ENCODE peak calls at places on chromosomes 13 and 19, in six cellular contexts. One of them, this sample, is unnamed.

GRCh38 chr19:50460161-50460765 is 16.0 kb upstream of the EMC10 start:
- DNase-seq in PC-3: peak
- DNase-seq in SK-N-SH: no peak
- DNase-seq in OCI-LY7: peak
- DNase-seq in GM23338: peak
- DNase-seq in neural progenitor cell: no peak
- DNase-seq in this sample: no peak

GRCh38 chr13:93466502-93467036 is 240.0 kb downstream of the GPC6 start:
- DNase-seq in PC-3: no peak
- DNase-seq in SK-N-SH: no peak
- DNase-seq in OCI-LY7: no peak
- DNase-seq in GM23338: no peak
- DNase-seq in neural progenitor cell: no peak
- DNase-seq in this sample: no peak

GRCh38 chr19:58261968-58262921 is 16.5 kb upstream of the ZNF8 start:
- DNase-seq in PC-3: peak
- DNase-seq in SK-N-SH: no peak
- DNase-seq in OCI-LY7: peak
- DNase-seq in GM23338: peak
- DNase-seq in neural progenitor cell: no peak
- DNase-seq in this sample: no peak

GRCh38 chr13:25137624-25137892 is 34.5 kb downstream of the AMER2 start:
- DNase-seq in PC-3: no peak
- DNase-seq in SK-N-SH: no peak
- DNase-seq in OCI-LY7: no peak
- DNase-seq in GM23338: no peak
- DNase-seq in neural progenitor cell: no peak
- DNase-seq in this sample: no peak

GRCh38 chr13:99062593-99062992 is 84.7 kb upstream of the DOCK9 start:
- DNase-seq in PC-3: peak
- DNase-seq in SK-N-SH: no peak
- DNase-seq in OCI-LY7: no peak
- DNase-seq in GM23338: no peak
- DNase-seq in neural progenitor cell: no peak
- DNase-seq in this sample: no peak

GRCh38 chr13:34942732-34943674 is 933 bp downstream of the NBEA start:
- DNase-seq in PC-3: peak
- DNase-seq in SK-N-SH: peak
- DNase-seq in OCI-LY7: peak
- DNase-seq in GM23338: peak
- DNase-seq in neural progenitor cell: peak
- DNase-seq in this sample: no peak

GRCh38 chr13:24153347-24153746 is 7.2 kb upstream of the SPATA13 start:
- DNase-seq in PC-3: no peak
- DNase-seq in SK-N-SH: no peak
- DNase-seq in OCI-LY7: no peak
- DNase-seq in GM23338: no peak
- DNase-seq in neural progenitor cell: no peak
- DNase-seq in this sample: no peak

GRCh38 chr13:93146584-93147292 is 79.9 kb upstream of the GPC6 start:
- DNase-seq in PC-3: peak
- DNase-seq in SK-N-SH: no peak
- DNase-seq in OCI-LY7: no peak
- DNase-seq in GM23338: no peak
- DNase-seq in neural progenitor cell: no peak
- DNase-seq in this sample: no peak

GRCh38 chr19:18883530-18884304 is 12.2 kb downstream of the CERS1 start:
- DNase-seq in PC-3: no peak
- DNase-seq in SK-N-SH: no peak
- DNase-seq in OCI-LY7: no peak
- DNase-seq in GM23338: no peak
- DNase-seq in neural progenitor cell: no peak
- DNase-seq in this sample: no peak

GRCh38 chr13:27054760-27055159 is 116.9 kb downstream of the USP12 start:
- DNase-seq in PC-3: no peak
- DNase-seq in SK-N-SH: no peak
- DNase-seq in OCI-LY7: no peak
- DNase-seq in GM23338: no peak
- DNase-seq in neural progenitor cell: no peak
- DNase-seq in this sample: no peak

GRCh38 chr13:27053235-27053884 is 118.3 kb downstream of the USP12 start:
- DNase-seq in PC-3: no peak
- DNase-seq in SK-N-SH: no peak
- DNase-seq in OCI-LY7: no peak
- DNase-seq in GM23338: no peak
- DNase-seq in neural progenitor cell: no peak
- DNase-seq in this sample: no peak

GRCh38 chr13:27055501-27055900 is 116.1 kb downstream of the USP12 start:
- DNase-seq in PC-3: no peak
- DNase-seq in SK-N-SH: no peak
- DNase-seq in OCI-LY7: no peak
- DNase-seq in GM23338: no peak
- DNase-seq in neural progenitor cell: no peak
- DNase-seq in this sample: no peak

GRCh38 chr13:27057817-27058216 is 113.8 kb downstream of the USP12 start:
- DNase-seq in PC-3: no peak
- DNase-seq in SK-N-SH: no peak
- DNase-seq in OCI-LY7: no peak
- DNase-seq in GM23338: no peak
- DNase-seq in neural progenitor cell: no peak
- DNase-seq in this sample: no peak

DNA sequence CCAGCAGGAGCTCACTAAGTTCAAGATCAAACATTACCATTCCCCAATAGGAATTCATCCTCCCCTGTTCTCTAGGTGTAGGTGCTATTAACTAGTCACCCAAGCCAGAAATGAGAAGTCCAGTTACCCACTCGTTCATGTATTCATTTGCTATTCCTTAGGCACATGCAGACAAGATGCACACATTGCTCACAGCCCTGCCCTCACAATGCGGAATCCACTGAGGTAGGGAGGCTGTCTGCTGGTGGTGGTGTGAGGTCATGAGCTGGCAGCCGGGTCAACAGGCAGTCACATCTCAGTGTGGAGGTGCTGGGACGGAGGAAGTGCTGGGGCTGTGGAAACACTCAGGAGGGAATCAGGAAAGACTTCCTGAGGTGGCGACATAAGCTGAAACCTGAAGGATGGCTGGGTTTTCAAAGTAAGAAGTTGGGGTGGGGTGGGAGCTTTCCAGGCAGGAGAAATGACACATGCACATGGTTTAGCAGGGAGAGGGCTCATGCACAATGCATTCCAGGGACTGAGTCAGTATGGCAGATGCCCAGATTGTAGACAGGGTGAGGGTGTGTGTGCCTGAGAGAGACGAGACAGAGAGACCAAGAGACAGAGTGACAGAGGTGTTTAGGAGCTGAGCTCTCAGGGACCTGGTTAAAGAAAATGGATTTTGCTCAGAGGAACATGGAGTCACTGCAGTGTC is 117.6 kb downstream of the USP12 start:
- DNase-seq in PC-3: peak
- DNase-seq in SK-N-SH: no peak
- DNase-seq in OCI-LY7: no peak
- DNase-seq in GM23338: no peak
- DNase-seq in neural progenitor cell: no peak
- DNase-seq in this sample: peak
- TF ChIP-seq EZH2phosphoT487 in PC-3: no peak
- TF ChIP-seq EZH2phosphoT487 in SK-N-SH: no peak
- TF ChIP-seq EZH2phosphoT487 in OCI-LY7: no peak
- TF ChIP-seq EZH2phosphoT487 in GM23338: no peak
- TF ChIP-seq EZH2phosphoT487 in neural progenitor cell: no peak
- TF ChIP-seq EZH2phosphoT487 in this sample: no peak

GRCh38 chr13:86020350-86021002 is 221.3 kb upstream of the SLITRK6 start:
- DNase-seq in PC-3: peak
- DNase-seq in SK-N-SH: peak
- DNase-seq in OCI-LY7: no peak
- DNase-seq in GM23338: no peak
- DNase-seq in neural progenitor cell: no peak
- DNase-seq in this sample: no peak
- TF ChIP-seq EZH2phosphoT487 in PC-3: no peak
- TF ChIP-seq EZH2phosphoT487 in SK-N-SH: no peak
- TF ChIP-seq EZH2phosphoT487 in OCI-LY7: no peak
- TF ChIP-seq EZH2phosphoT487 in GM23338: no peak
- TF ChIP-seq EZH2phosphoT487 in neural progenitor cell: no peak
- TF ChIP-seq EZH2phosphoT487 in this sample: no peak

DNA sequence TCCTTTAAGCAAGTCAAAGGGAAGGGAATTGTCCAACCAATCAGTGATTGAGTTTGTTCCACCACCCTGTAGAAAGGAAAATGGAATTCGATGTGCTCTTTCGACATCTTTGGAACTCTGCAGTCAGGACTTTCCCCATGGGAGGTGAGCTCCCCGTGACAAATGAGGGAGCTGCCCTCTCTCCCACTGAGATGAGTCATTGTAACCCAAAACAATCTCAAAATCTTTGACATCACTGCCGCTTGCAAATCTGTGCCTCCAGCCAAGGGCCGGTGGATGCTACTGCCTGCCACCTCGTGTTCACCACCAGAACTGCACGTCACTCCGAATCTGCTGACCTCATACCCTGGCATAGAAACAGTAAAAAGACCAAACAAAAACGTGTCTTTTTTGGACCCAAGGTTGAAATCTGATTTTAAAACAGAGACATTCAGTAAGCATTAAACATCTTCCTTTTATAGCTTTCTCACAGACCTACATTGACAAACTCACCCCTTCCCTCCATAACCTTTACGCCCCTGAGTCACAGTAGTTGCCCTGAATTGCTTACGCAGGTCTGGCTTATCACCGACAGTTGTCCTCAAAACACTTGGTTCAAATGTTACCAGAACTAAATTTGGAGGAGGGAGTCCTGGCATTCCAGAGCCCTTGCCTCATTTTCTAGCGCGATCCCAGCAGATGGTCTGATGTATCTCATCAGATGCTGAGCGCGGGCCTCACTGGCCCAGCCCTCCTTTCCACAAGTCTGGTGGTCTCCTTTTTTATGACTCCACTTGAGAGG is 105.2 kb downstream of the COL4A2 start:
- DNase-seq in PC-3: peak
- DNase-seq in SK-N-SH: peak
- DNase-seq in OCI-LY7: peak
- DNase-seq in GM23338: peak
- DNase-seq in neural progenitor cell: peak
- DNase-seq in this sample: peak
- TF ChIP-seq EZH2phosphoT487 in PC-3: no peak
- TF ChIP-seq EZH2phosphoT487 in SK-N-SH: no peak
- TF ChIP-seq EZH2phosphoT487 in OCI-LY7: no peak
- TF ChIP-seq EZH2phosphoT487 in GM23338: no peak
- TF ChIP-seq EZH2phosphoT487 in neural progenitor cell: no peak
- TF ChIP-seq EZH2phosphoT487 in this sample: no peak

GRCh38 chr19:2495651-2496316 is 19.9 kb downstream of the GADD45B start:
- DNase-seq in PC-3: no peak
- DNase-seq in SK-N-SH: no peak
- DNase-seq in OCI-LY7: no peak
- DNase-seq in GM23338: no peak
- DNase-seq in neural progenitor cell: no peak
- DNase-seq in this sample: no peak

GRCh38 chr19:2492870-2493269 is 16.9 kb downstream of the GADD45B start:
- DNase-seq in PC-3: no peak
- DNase-seq in SK-N-SH: peak
- DNase-seq in OCI-LY7: no peak
- DNase-seq in GM23338: no peak
- DNase-seq in neural progenitor cell: no peak
- DNase-seq in this sample: no peak

GRCh38 chr19:2494447-2495129 is 18.7 kb downstream of the GADD45B start:
- DNase-seq in PC-3: peak
- DNase-seq in SK-N-SH: peak
- DNase-seq in OCI-LY7: peak
- DNase-seq in GM23338: peak
- DNase-seq in neural progenitor cell: peak
- DNase-seq in this sample: no peak

GRCh38 chr19:2495130-2495641 is 19.3 kb downstream of the GADD45B start:
- DNase-seq in PC-3: peak
- DNase-seq in SK-N-SH: peak
- DNase-seq in OCI-LY7: no peak
- DNase-seq in GM23338: no peak
- DNase-seq in neural progenitor cell: peak
- DNase-seq in this sample: no peak

DNA sequence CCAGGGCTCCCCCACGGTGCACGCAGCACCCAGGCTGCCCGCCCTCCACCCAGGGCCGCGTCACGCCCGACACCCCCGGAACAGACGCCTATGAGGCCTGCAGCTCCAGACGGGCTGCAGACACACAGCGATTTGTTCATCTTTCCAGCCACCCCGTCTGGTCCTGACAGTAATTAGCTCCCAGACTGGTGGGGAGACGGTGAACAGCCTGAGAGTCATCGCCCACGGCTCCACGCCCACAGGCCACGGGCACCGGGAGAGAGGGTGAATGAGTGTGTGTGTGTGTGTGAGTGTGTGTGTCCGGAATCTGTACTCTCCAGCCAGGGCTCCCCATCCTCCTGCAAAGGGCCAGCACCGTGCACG is 18.1 kb downstream of the GADD45B start:
- DNase-seq in PC-3: peak
- DNase-seq in SK-N-SH: peak
- DNase-seq in OCI-LY7: no peak
- DNase-seq in GM23338: no peak
- DNase-seq in neural progenitor cell: no peak
- DNase-seq in this sample: no peak
- TF ChIP-seq EZH2phosphoT487 in PC-3: no peak
- TF ChIP-seq EZH2phosphoT487 in SK-N-SH: no peak
- TF ChIP-seq EZH2phosphoT487 in OCI-LY7: no peak
- TF ChIP-seq EZH2phosphoT487 in GM23338: no peak
- TF ChIP-seq EZH2phosphoT487 in neural progenitor cell: no peak
- TF ChIP-seq EZH2phosphoT487 in this sample: no peak

GRCh38 chr19:17075860-17076538 is 422 bp downstream of the MYO9B start:
- DNase-seq in PC-3: peak
- DNase-seq in SK-N-SH: no peak
- DNase-seq in OCI-LY7: peak
- DNase-seq in GM23338: peak
- DNase-seq in neural progenitor cell: peak
- DNase-seq in this sample: no peak
- TF ChIP-seq EZH2phosphoT487 in PC-3: no peak
- TF ChIP-seq EZH2phosphoT487 in SK-N-SH: no peak
- TF ChIP-seq EZH2phosphoT487 in OCI-LY7: no peak
- TF ChIP-seq EZH2phosphoT487 in GM23338: no peak
- TF ChIP-seq EZH2phosphoT487 in neural progenitor cell: no peak
- TF ChIP-seq EZH2phosphoT487 in this sample: no peak